ENCODE peak calls at places on chromosomes 6 and 20, in eight cellular contexts. One of them, this sample, is unnamed.

GRCh38 chr6:35810831-35811698 is 5.9 kb downstream of the LHFPL5 start:
- DNase-seq in K562: no peak
- DNase-seq in HepG2: peak; percentile 30
- DNase-seq in HCT116: peak; percentile 76
- DNase-seq in H1: no peak
- DNase-seq in SK-N-SH: no peak
- DNase-seq in endothelial cell of umbilical vein: peak; percentile 55
- DNase-seq in GM12878: no peak
- DNase-seq in this sample: no peak

GRCh38 chr6:26311385-26312095 is 53.5 kb upstream of the BTN3A2 start:
- DNase-seq in K562: peak; percentile 54
- DNase-seq in HepG2: peak; percentile 82
- DNase-seq in HCT116: peak; percentile 71
- DNase-seq in H1: peak; percentile 77
- DNase-seq in SK-N-SH: peak; percentile 17
- DNase-seq in endothelial cell of umbilical vein: peak; percentile 81
- DNase-seq in GM12878: peak; percentile 83
- DNase-seq in this sample: peak; percentile 72

GRCh38 chr20:24491043-24491756 is 21.8 kb downstream of the SYNDIG1 start:
- DNase-seq in K562: no peak
- DNase-seq in HepG2: no peak
- DNase-seq in HCT116: no peak
- DNase-seq in H1: no peak
- DNase-seq in SK-N-SH: no peak
- DNase-seq in endothelial cell of umbilical vein: no peak
- DNase-seq in GM12878: no peak
- DNase-seq in this sample: no peak

GRCh38 chr6:149478631-149479314 is 6.0 kb downstream of the ZC3H12D start:
- DNase-seq in K562: no peak
- DNase-seq in HepG2: no peak
- DNase-seq in HCT116: no peak
- DNase-seq in H1: no peak
- DNase-seq in SK-N-SH: no peak
- DNase-seq in endothelial cell of umbilical vein: no peak
- DNase-seq in GM12878: no peak
- DNase-seq in this sample: no peak

GRCh38 chr6:146968041-146968760 is 236.0 kb upstream of the STXBP5 start:
- DNase-seq in K562: no peak
- DNase-seq in HepG2: no peak
- DNase-seq in HCT116: no peak
- DNase-seq in H1: no peak
- DNase-seq in SK-N-SH: peak; percentile 39
- DNase-seq in endothelial cell of umbilical vein: peak; percentile 72
- DNase-seq in GM12878: no peak
- DNase-seq in this sample: peak; percentile 84

GRCh38 chr20:4064118-4064962 is 49.0 kb upstream of the RNF24 start:
- DNase-seq in K562: peak; percentile 70
- DNase-seq in HepG2: no peak
- DNase-seq in HCT116: peak; percentile 10
- DNase-seq in H1: peak; percentile 80
- DNase-seq in SK-N-SH: peak; percentile 68
- DNase-seq in endothelial cell of umbilical vein: peak; percentile 96
- DNase-seq in GM12878: no peak
- DNase-seq in this sample: no peak

GRCh38 chr6:16504608-16505007 is 256.7 kb downstream of the ATXN1 start:
- DNase-seq in K562: no peak
- DNase-seq in HepG2: no peak
- DNase-seq in HCT116: no peak
- DNase-seq in H1: no peak
- DNase-seq in SK-N-SH: no peak
- DNase-seq in endothelial cell of umbilical vein: no peak
- DNase-seq in GM12878: no peak
- DNase-seq in this sample: no peak

GRCh38 chr20:32497589-32498224 is 87.4 kb downstream of the NOL4L start:
- DNase-seq in K562: no peak
- DNase-seq in HepG2: no peak
- DNase-seq in HCT116: no peak
- DNase-seq in H1: no peak
- DNase-seq in SK-N-SH: no peak
- DNase-seq in endothelial cell of umbilical vein: peak; percentile 63
- DNase-seq in GM12878: no peak
- DNase-seq in this sample: no peak

GRCh38 chr20:35297153-35297552 is 4.9 kb upstream of the FAM83C start:
- DNase-seq in K562: no peak
- DNase-seq in HepG2: no peak
- DNase-seq in HCT116: no peak
- DNase-seq in H1: no peak
- DNase-seq in SK-N-SH: no peak
- DNase-seq in endothelial cell of umbilical vein: no peak
- DNase-seq in GM12878: no peak
- DNase-seq in this sample: no peak

GRCh38 chr6:134436281-134436815 is 118.4 kb upstream of the SGK1 start:
- DNase-seq in K562: peak; percentile 76
- DNase-seq in HepG2: peak; percentile 41
- DNase-seq in HCT116: peak; percentile 75
- DNase-seq in H1: no peak
- DNase-seq in SK-N-SH: no peak
- DNase-seq in endothelial cell of umbilical vein: peak; percentile 94
- DNase-seq in GM12878: peak; percentile 57
- DNase-seq in this sample: no peak

GRCh38 chr6:70686548-70687133 is 19.0 kb downstream of the SMAP1 start:
- DNase-seq in K562: peak; percentile 23
- DNase-seq in HepG2: peak; percentile 39
- DNase-seq in HCT116: no peak
- DNase-seq in H1: no peak
- DNase-seq in SK-N-SH: peak; percentile 24
- DNase-seq in endothelial cell of umbilical vein: peak; percentile 59
- DNase-seq in GM12878: no peak
- DNase-seq in this sample: peak; percentile 40

GRCh38 chr6:158797331-158798202 is 21.6 kb downstream of the EZR start:
- DNase-seq in K562: no peak
- DNase-seq in HepG2: no peak
- DNase-seq in HCT116: no peak
- DNase-seq in H1: no peak
- DNase-seq in SK-N-SH: no peak
- DNase-seq in endothelial cell of umbilical vein: no peak
- DNase-seq in GM12878: no peak
- DNase-seq in this sample: no peak

GRCh38 chr6:13916230-13916944 is 8.4 kb upstream of the RNF182 start:
- DNase-seq in K562: no peak
- DNase-seq in HepG2: no peak
- DNase-seq in HCT116: no peak
- DNase-seq in H1: no peak
- DNase-seq in SK-N-SH: no peak
- DNase-seq in endothelial cell of umbilical vein: no peak
- DNase-seq in GM12878: no peak
- DNase-seq in this sample: no peak

GRCh38 chr6:85460951-85461805 is 11.3 kb downstream of the NT5E start:
- DNase-seq in K562: no peak
- DNase-seq in HepG2: peak; percentile 45
- DNase-seq in HCT116: no peak
- DNase-seq in H1: no peak
- DNase-seq in SK-N-SH: no peak
- DNase-seq in endothelial cell of umbilical vein: peak; percentile 61
- DNase-seq in GM12878: peak; percentile 85
- DNase-seq in this sample: no peak

GRCh38 chr6:10395946-10396577 is 18.8 kb downstream of the TFAP2A start:
- DNase-seq in K562: no peak
- DNase-seq in HepG2: no peak
- DNase-seq in HCT116: no peak
- DNase-seq in H1: no peak
- DNase-seq in SK-N-SH: no peak
- DNase-seq in endothelial cell of umbilical vein: no peak
- DNase-seq in GM12878: no peak
- DNase-seq in this sample: no peak
- H3K9ac ChIP-seq in K562: no peak overlapping the region
- H3K9ac ChIP-seq in HepG2: no peak overlapping the region
- H3K9ac ChIP-seq in HCT116: no peak overlapping the region
- H3K9ac ChIP-seq in H1: no peak overlapping the region
- H3K9ac ChIP-seq in SK-N-SH: no peak overlapping the region
- H3K9ac ChIP-seq in endothelial cell of umbilical vein: no peak overlapping the region
- H3K9ac ChIP-seq in GM12878: no peak overlapping the region
- H3K9ac ChIP-seq in this sample: no peak overlapping the region

DNA sequence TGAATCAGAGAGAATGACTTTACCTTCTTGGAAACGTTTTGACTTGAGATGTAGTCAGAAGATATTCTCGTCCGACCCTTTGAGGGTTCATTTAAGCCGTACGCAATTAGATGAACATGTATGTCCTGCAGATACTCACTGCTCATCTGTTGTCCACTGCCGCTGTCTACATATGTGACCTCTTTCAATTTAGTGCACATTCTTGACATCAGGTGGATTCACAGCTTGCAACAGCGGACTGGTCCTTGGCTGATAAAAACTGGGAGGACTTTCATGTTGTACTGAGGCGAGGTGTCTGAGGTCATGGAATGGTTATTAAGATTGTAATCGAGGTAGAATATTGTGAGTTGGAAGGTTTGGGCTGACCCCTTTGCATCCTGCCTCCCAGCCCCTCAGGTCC is 194.2 kb downstream of the JARID2 start:
- DNase-seq in K562: peak; percentile 21
- DNase-seq in HepG2: no peak
- DNase-seq in HCT116: no peak
- DNase-seq in H1: no peak
- DNase-seq in SK-N-SH: no peak
- DNase-seq in endothelial cell of umbilical vein: no peak
- DNase-seq in GM12878: no peak
- DNase-seq in this sample: no peak
- H3K4me3 ChIP-seq in K562: no peak overlapping the region
- H3K4me3 ChIP-seq in HepG2: no peak overlapping the region
- H3K4me3 ChIP-seq in HCT116: no peak overlapping the region
- H3K4me3 ChIP-seq in H1: no peak overlapping the region
- H3K4me3 ChIP-seq in SK-N-SH: no peak overlapping the region
- H3K4me3 ChIP-seq in endothelial cell of umbilical vein: no peak overlapping the region
- H3K4me3 ChIP-seq in GM12878: no peak overlapping the region
- H3K4me3 ChIP-seq in this sample: peak overlapping the region; percentile 68

GRCh38 chr20:48930878-48931277 is 9.4 kb downstream of the ARFGEF2 start:
- DNase-seq in K562: no peak
- DNase-seq in HepG2: no peak
- DNase-seq in HCT116: no peak
- DNase-seq in H1: no peak
- DNase-seq in SK-N-SH: no peak
- DNase-seq in endothelial cell of umbilical vein: peak; percentile 29
- DNase-seq in GM12878: no peak
- DNase-seq in this sample: no peak

GRCh38 chr20:48931527-48932374 is 10.2 kb downstream of the ARFGEF2 start:
- DNase-seq in K562: no peak
- DNase-seq in HepG2: no peak
- DNase-seq in HCT116: no peak
- DNase-seq in H1: no peak
- DNase-seq in SK-N-SH: no peak
- DNase-seq in endothelial cell of umbilical vein: no peak
- DNase-seq in GM12878: no peak
- DNase-seq in this sample: no peak

GRCh38 chr20:48930035-48930434 is 8.5 kb downstream of the ARFGEF2 start:
- DNase-seq in K562: no peak
- DNase-seq in HepG2: no peak
- DNase-seq in HCT116: no peak
- DNase-seq in H1: no peak
- DNase-seq in SK-N-SH: no peak
- DNase-seq in endothelial cell of umbilical vein: peak; percentile 90
- DNase-seq in GM12878: no peak
- DNase-seq in this sample: no peak

GRCh38 chr20:48926816-48927215 is 5.3 kb downstream of the ARFGEF2 start:
- DNase-seq in K562: no peak
- DNase-seq in HepG2: no peak
- DNase-seq in HCT116: no peak
- DNase-seq in H1: no peak
- DNase-seq in SK-N-SH: no peak
- DNase-seq in endothelial cell of umbilical vein: peak; percentile 85
- DNase-seq in GM12878: no peak
- DNase-seq in this sample: no peak

DNA sequence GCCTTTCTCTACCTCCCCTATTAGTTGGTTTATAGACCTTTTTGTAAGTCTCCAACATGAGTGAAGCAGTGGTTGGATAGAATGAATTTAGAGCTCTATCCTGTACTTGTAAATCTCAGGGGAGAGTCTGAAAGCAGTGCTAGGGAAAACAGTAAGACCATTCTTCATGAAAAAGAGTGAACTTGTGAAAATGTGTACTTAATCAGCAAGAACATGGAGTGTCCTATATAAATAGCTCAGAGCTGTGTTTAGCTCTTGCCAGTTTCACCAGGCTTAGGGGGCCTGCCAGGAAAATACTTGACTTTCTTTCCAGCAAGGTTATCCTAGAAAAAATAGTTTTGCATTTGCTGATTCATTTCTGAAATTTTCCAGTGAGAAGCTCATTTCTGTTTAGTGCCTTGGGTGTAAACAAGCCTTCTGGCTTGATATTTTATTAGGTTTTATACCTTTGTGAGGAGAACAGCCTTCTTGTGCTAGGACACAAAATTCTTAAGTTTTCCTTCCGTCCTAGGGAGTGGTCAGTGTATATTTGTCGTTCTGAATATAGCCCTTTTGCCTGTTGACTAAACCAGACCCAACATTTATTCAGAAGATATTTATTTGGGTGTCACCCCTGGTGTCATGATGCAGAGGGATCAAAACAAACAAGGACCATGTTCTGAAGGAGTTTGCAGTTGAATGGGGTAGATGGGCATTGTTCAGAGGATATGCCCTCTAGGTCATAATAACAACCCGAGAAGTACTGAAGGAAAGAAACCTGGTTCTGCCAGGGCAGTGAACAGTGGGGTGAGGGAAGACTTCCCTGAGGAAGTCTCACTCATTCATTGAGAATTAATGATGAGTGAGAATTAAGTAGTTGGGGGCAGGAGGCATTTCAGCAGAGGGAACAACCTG is 7.6 kb downstream of the ARFGEF2 start:
- DNase-seq in K562: no peak
- DNase-seq in HepG2: no peak
- DNase-seq in HCT116: no peak
- DNase-seq in H1: no peak
- DNase-seq in SK-N-SH: no peak
- DNase-seq in endothelial cell of umbilical vein: peak; percentile 91
- DNase-seq in GM12878: no peak
- DNase-seq in this sample: no peak
- TF ChIP-seq POLR2AphosphoS5 in K562: no peak
- TF ChIP-seq POLR2AphosphoS5 in HepG2: no peak
- TF ChIP-seq POLR2AphosphoS5 in HCT116: no peak
- TF ChIP-seq POLR2AphosphoS5 in H1: no peak
- TF ChIP-seq POLR2AphosphoS5 in SK-N-SH: no peak
- TF ChIP-seq POLR2AphosphoS5 in endothelial cell of umbilical vein: no peak
- TF ChIP-seq POLR2AphosphoS5 in GM12878: no peak
- TF ChIP-seq POLR2AphosphoS5 in this sample: no peak

DNA sequence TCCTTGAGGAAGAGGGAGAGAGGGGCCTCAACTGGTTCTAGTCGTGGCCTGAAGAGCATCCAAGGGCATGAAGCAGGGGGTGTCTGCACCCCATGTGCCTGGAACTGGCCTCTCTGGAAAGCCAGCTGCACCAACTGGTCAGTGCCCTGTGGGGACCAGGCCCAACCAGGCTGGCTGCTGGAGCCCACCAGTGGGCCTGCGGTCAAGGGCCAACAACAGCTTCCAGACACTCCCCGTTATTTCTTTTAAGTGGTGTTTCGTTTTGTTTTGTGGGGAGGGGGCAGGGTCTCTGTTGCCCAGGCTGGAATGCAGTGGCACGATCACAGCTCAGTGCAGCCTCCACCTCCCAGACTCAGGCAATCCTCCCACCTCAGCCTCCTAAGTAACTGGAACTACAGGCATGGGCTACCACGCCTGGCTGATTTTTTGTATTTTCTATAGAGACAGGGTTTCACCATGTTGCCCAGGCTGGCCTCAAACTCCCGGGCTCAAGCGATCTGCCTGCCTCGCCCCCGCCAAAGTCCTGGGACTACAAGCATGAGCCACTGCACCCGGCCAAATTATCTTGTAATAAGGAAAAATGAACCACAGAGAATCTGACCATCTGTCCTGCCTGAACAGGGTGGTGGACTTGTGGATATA is 11.9 kb upstream of the C20orf144 start:
- DNase-seq in K562: peak; percentile 12
- DNase-seq in HepG2: no peak
- DNase-seq in HCT116: no peak
- DNase-seq in H1: no peak
- DNase-seq in SK-N-SH: peak; percentile 34
- DNase-seq in endothelial cell of umbilical vein: no peak
- DNase-seq in GM12878: no peak
- DNase-seq in this sample: no peak
- H3K9ac ChIP-seq in K562: no peak overlapping the region
- H3K9ac ChIP-seq in HepG2: no peak overlapping the region
- H3K9ac ChIP-seq in HCT116: no peak overlapping the region
- H3K9ac ChIP-seq in H1: no peak overlapping the region
- H3K9ac ChIP-seq in SK-N-SH: no peak overlapping the region
- H3K9ac ChIP-seq in endothelial cell of umbilical vein: no peak overlapping the region
- H3K9ac ChIP-seq in GM12878: no peak overlapping the region
- H3K9ac ChIP-seq in this sample: no peak overlapping the region

This sample was measured in SK-N-MC.